ENCODE peak calls at places on chromosomes 12 and 14, in seven cellular contexts. G is IMR-90; Z is T-helper 1 cell; I is GM10248; O is naive thymus-derived CD4-positive, alpha-beta T cell; B is activated T-helper 1 cell treated with anti-CD3 and anti-CD28 coated beads, Interleukin-12 subunit alpha, Interleukin-12 subunit beta, Interleukin-2, Interleukin-4 antibody, amounts not matched to agents 30 ng/mL and 10 ng/mL and 1 ng/mL, durations not matched to agents 14 hours and 24 hours and 36 hours; X is activated naive CD8-positive, alpha-beta T cell treated with anti-CD3 and anti-CD28 coated beads for 36 hours. R is an unnamed sample.

GRCh38 chr14:101363261-101363555 is 198.1 kb upstream of the DIO3 start:
- DNase-seq in X (no peak), O (no peak), G (no peak), Z (no peak), I (no peak), B (no peak), R (no peak)

GRCh38 chr14:101628975-101629374 is 67.7 kb downstream of the DIO3 start:
- DNase-seq in X (no peak), B (no peak), G (no peak), I (no peak), Z (no peak), O (no peak), R (no peak)

GRCh38 chr12:108911915-108912314 is 32.0 kb downstream of the DAO start:
- DNase-seq in I (no peak), B (no peak), Z (no peak), O (no peak), G (no peak), X (no peak), R (no peak)

GRCh38 chr12:120265203-120265482 is 387 bp downstream of the PXN start:
- DNase-seq in O (no peak), I (no peak), Z (no peak), X (no peak), B (no peak), G (no peak), R (no peak)

GRCh38 chr12:25769076-25769945 is 189.2 kb upstream of the RASSF8 start:
- DNase-seq in Z (no peak), X (no peak), G (peak), I (no peak), O (no peak), B (no peak), R (no peak)

GRCh38 chr14:100666403-100666802 is 60.3 kb upstream of the DLK1 start:
- DNase-seq in I (no peak), G (no peak), B (no peak), X (no peak), O (no peak), Z (no peak), R (no peak)

GRCh38 chr14:68295316-68295816 is 475.8 kb downstream of the RAD51B start:
- DNase-seq in G (no peak), X (no peak), Z (no peak), I (no peak), B (no peak), O (no peak), R (no peak)

GRCh38 chr12:3199551-3200031 is 122.4 kb downstream of the TSPAN9 start:
- DNase-seq in B (no peak), I (no peak), X (peak), O (no peak), Z (no peak), G (peak), R (no peak)

GRCh38 chr12:66493841-66494240 is 185.0 kb downstream of the GRIP1 start:
- DNase-seq in G (no peak), Z (no peak), X (no peak), I (no peak), B (no peak), O (no peak), R (no peak)

GRCh38 chr14:93930296-93930988 is 3.3 kb downstream of the FAM181A start:
- DNase-seq in Z (no peak), X (no peak), O (no peak), G (no peak), B (no peak), I (no peak), R (no peak)

GRCh38 chr12:69007166-69007857 is 74.3 kb upstream of the CPM start:
- DNase-seq in O (no peak), B (no peak), G (peak), X (no peak), Z (no peak), I (no peak), R (no peak)

GRCh38 chr14:94885481-94886155 is 115.7 kb upstream of the GSC start:
- DNase-seq in B (no peak), O (no peak), G (no peak), Z (no peak), I (no peak), X (no peak), R (no peak)

GRCh38 chr14:101721951-101722661 is 39.4 kb upstream of the PPP2R5C start:
- DNase-seq in Z (peak), B (peak), X (peak), I (no peak), G (no peak), O (peak), R (no peak)

GRCh38 chr14:101020971-101021370 is 117.4 kb upstream of the RTL1 start:
- DNase-seq in O (no peak), B (no peak), Z (no peak), I (no peak), G (no peak), X (no peak), R (peak)

GRCh38 chr14:55075628-55076027 is 24.2 kb downstream of the MAPK1IP1L start:
- DNase-seq in Z (no peak), I (no peak), O (no peak), G (peak), B (no peak), X (no peak), R (no peak)

GRCh38 chr12:123126294-123127144 is 24.4 kb downstream of the PITPNM2 start:
- DNase-seq in Z (no peak), X (no peak), G (peak), O (no peak), I (no peak), B (no peak), R (no peak)

GRCh38 chr14:105314287-105315185 is at the start of gene PACS2:
- DNase-seq in X (peak), Z (peak), O (peak), G (peak), I (peak), B (peak), R (peak)

GRCh38 chr12:6935221-6935550 is 7.4 kb downstream of the ATN1 start:
- DNase-seq in Z (no peak), G (no peak), B (no peak), I (no peak), O (no peak), X (no peak), R (no peak)

GRCh38 chr14:56694609-56695008 is 115.0 kb downstream of the TMEM260 start:
- DNase-seq in I (no peak), B (no peak), Z (no peak), O (no peak), X (no peak), G (no peak), R (no peak)

GRCh38 chr14:24368562-24369252 is 723 bp downstream of the NFATC4 start:
- DNase-seq in O (peak), X (peak), Z (no peak), G (peak), B (no peak), I (peak), R (peak)

GRCh38 chr14:65239143-65239672 is 136.9 kb upstream of the MAX start:
- DNase-seq in I (no peak), Z (no peak), G (peak), B (no peak), O (no peak), X (no peak), R (no peak)

GRCh38 chr14:69356903-69357543 is 41.1 kb downstream of the ERH start:
- DNase-seq in I (no peak), Z (no peak), B (no peak), X (no peak), O (no peak), G (no peak), R (no peak)

GRCh38 chr12:54054442-54055332 is 1.1 kb downstream of the HOXC4 start:
- DNase-seq in O (no peak), Z (no peak), X (no peak), I (no peak), G (no peak), B (no peak), R (no peak)

GRCh38 chr14:73233564-73233963 is 3.7 kb upstream of the PAPLN start:
- DNase-seq in B (no peak), Z (no peak), X (no peak), G (no peak), I (no peak), O (no peak), R (no peak)

GRCh38 chr14:100660498-100661339 is 66.0 kb upstream of the DLK1 start:
- DNase-seq in B (no peak), Z (no peak), I (no peak), X (no peak), G (peak), O (no peak), R (no peak)

GRCh38 chr12:1837541-1838206 is 17.3 kb downstream of the LRTM2 start:
- DNase-seq in G (peak), B (no peak), I (no peak), Z (no peak), O (no peak), X (no peak), R (peak)

GRCh38 chr12:95859947-95860850 is 1.4 kb downstream of the SNRPF start:
- DNase-seq in G (no peak), X (no peak), B (no peak), I (no peak), O (no peak), Z (no peak), R (no peak)

GRCh38 chr14:68140801-68141200 is 321.2 kb downstream of the RAD51B start:
- DNase-seq in Z (no peak), I (no peak), B (no peak), G (no peak), O (no peak), X (no peak), R (no peak)

GRCh38 chr12:67665679-67666078 is 17.1 kb downstream of the DYRK2 start:
- DNase-seq in B (no peak), Z (no peak), O (no peak), I (no peak), G (no peak), X (no peak), R (no peak)

GRCh38 chr14:60573943-60574496 is 65.1 kb downstream of the SIX6 start:
- DNase-seq in O (no peak), B (no peak), G (no peak), Z (no peak), I (no peak), X (no peak), R (no peak)

GRCh38 chr12:65867428-65867827 is 43.1 kb downstream of the HMGA2 start:
- DNase-seq in Z (no peak), X (no peak), B (no peak), I (no peak), O (no peak), G (peak), R (no peak)